ENCODE peak calls at places on chromosomes 13 and 19, in nine cellular contexts. R, S, Q, J, P, E, F, B and T are unnamed samples.

GRCh38 chr19:42555317-42555716 is 27.0 kb upstream of the CEACAM1 start:
- DNase-seq in R (no peak), S (no peak), Q (no peak), J (no peak), P (no peak), E (no peak), F (no peak), B (peak; percentile 63), T (no peak)

GRCh38 chr19:28764066-28764465 is 448.9 kb downstream of the UQCRFS1 start:
- DNase-seq in R (no peak), S (no peak), Q (no peak), J (no peak), P (no peak), E (no peak), F (no peak), B (no peak), T (no peak)

GRCh38 chr13:77113496-77113895 is 86.5 kb upstream of the FBXL3 start:
- DNase-seq in R (no peak), S (no peak), Q (no peak), J (no peak), P (no peak), E (no peak), F (no peak), B (no peak), T (no peak)

GRCh38 chr13:65028101-65028500 is 2202.0 kb downstream of the PCDH9 start:
- DNase-seq in R (no peak), S (no peak), Q (no peak), J (no peak), P (no peak), E (no peak), F (no peak), B (no peak), T (no peak)

GRCh38 chr19:53945441-53945840 is 17.3 kb upstream of the CACNG8 start:
- DNase-seq in R (no peak), S (peak; percentile 58), Q (no peak), J (peak; percentile 14), P (no peak), E (no peak), F (no peak), B (peak; percentile 61), T (peak; percentile 68)

GRCh38 chr13:94534171-94534570 is 54.7 kb upstream of the DCT start:
- DNase-seq in R (no peak), S (no peak), Q (no peak), J (no peak), P (no peak), E (no peak), F (no peak), B (no peak), T (no peak)

GRCh38 chr13:20016649-20017364 is 58.3 kb downstream of the ZMYM2 start:
- DNase-seq in R (no peak), S (no peak), Q (no peak), J (no peak), P (no peak), E (no peak), F (no peak), B (no peak), T (no peak)

GRCh38 chr13:48448963-48449614 is 36.2 kb upstream of the LPAR6 start:
- DNase-seq in R (no peak), S (no peak), Q (no peak), J (no peak), P (no peak), E (no peak), F (no peak), B (peak; percentile 81), T (no peak)

GRCh38 chr13:43760257-43760656 is 26.5 kb downstream of the ENOX1 start:
- DNase-seq in R (no peak), S (no peak), Q (no peak), J (no peak), P (no peak), E (no peak), F (no peak), B (no peak), T (no peak)

GRCh38 chr19:11560404-11560988 is 1.5 kb upstream of the ELOF1 start:
- DNase-seq in R (no peak), S (peak; percentile 65), Q (no peak), J (peak; percentile 96), P (no peak), E (peak; percentile 41), F (peak; percentile 56), B (peak; percentile 91), T (no peak)

GRCh38 chr19:42627916-42628315 is 33.2 kb upstream of the CEACAM8 start:
- DNase-seq in R (no peak), S (no peak), Q (no peak), J (no peak), P (no peak), E (no peak), F (no peak), B (no peak), T (no peak)

GRCh38 chr13:51067376-51068125 is 43.5 kb downstream of the C13orf42 start:
- DNase-seq in R (no peak), S (no peak), Q (no peak), J (no peak), P (no peak), E (no peak), F (no peak), B (no peak), T (no peak)

GRCh38 chr13:98451676-98452105 is 125.2 kb downstream of the STK24 start:
- DNase-seq in R (peak; percentile 69), S (no peak), Q (no peak), J (no peak), P (peak; percentile 40), E (no peak), F (no peak), B (no peak), T (no peak)

GRCh38 chr19:56877069-56877715 is 36.7 kb upstream of the PEG3 start:
- DNase-seq in R (no peak), S (no peak), Q (no peak), J (no peak), P (no peak), E (no peak), F (no peak), B (no peak), T (no peak)

GRCh38 chr19:1400281-1401137 is 833 bp downstream of the GAMT start:
- DNase-seq in R (no peak), S (no peak), Q (no peak), J (peak; percentile 77), P (no peak), E (peak; percentile 80), F (peak; percentile 93), B (no peak), T (no peak)

DNA sequence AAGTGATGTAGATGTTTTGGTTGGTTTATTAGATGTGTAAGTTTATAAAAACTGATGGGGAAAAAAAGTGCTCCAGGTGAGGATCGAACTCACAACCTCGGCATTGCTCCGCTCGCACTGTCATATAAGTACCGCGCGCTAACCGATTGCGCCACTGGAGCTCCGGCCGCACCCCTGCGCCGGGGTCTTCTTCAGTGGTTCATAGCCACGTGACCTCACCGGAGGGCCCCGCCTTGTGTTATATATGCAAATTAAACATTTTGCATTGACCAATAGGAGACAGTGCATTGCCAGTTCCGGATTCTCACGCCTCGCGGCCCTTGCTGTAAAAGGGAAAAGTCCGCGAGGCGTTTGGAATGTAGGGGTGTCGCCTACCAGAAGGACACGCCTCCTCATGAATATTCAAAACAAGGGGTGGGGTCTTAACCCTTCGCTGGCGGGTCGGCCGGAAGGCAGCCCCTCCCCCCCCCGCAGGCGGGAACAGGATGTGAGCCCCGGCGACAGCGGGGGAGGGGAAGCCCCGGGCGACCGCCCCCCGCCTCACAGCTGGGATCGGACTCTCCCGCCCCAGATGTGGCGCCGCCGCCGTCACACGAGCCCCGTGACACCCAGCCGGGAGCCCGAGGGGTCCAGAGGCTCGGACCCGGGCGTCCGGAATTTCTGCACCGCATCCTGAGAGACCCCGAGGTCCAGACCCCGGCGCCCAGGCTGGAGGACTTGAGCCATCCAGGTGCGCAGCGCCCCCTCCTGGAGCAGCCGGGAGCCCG is at the start of gene PLEKHG2:
- DNase-seq in R (peak; percentile 98), S (peak; percentile 100), Q (peak; percentile 92), J (peak; percentile 99), P (peak; percentile 97), E (peak; percentile 97), F (peak; percentile 99), B (peak; percentile 97), T (peak; percentile 98)
- TF ChIP-seq POLR2A in R (peak; percentile 29), S (peak; percentile 68), Q (peak; percentile 97), J (peak; percentile 81), P (peak; percentile 46), E (no peak), F (no peak), B (peak; percentile 35), T (no peak)

DNA sequence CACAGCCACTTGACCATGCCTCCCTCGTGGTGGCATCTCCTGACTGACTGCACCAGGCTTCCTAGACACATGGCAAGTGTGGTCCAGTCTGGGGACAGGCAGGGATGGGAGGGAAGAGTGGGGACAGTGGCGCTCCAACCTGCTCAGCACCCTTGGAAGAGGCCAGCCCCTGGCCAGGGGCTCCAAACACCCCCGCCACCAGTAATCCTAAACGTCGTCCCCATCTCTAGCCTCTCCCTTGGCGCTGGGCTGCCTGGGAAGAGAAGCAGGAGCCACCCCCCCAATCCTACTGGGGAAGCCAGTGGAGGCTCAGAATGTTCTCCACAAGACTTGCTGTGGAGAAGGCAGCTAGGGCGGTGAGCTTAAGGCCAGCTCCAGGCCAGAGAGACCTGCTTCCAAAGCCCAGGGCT is 2.7 kb downstream of the RPL36 start:
- DNase-seq in R (no peak), S (no peak), Q (no peak), J (peak; percentile 40), P (no peak), E (no peak), F (no peak), B (peak; percentile 43), T (no peak)
- TF ChIP-seq POLR2A in R (no peak), S (no peak), Q (no peak), J (peak; percentile 54), P (no peak), E (no peak), F (no peak), B (no peak), T (no peak)

GRCh38 chr19:2509096-2509495 is 33.2 kb downstream of the GADD45B start:
- DNase-seq in R (no peak), S (no peak), Q (no peak), J (no peak), P (no peak), E (no peak), F (no peak), B (no peak), T (no peak)

GRCh38 chr19:2511570-2511969 is 35.6 kb downstream of the GADD45B start:
- DNase-seq in R (no peak), S (no peak), Q (no peak), J (no peak), P (no peak), E (no peak), F (no peak), B (no peak), T (no peak)

GRCh38 chr19:2511991-2512390 is 36.1 kb downstream of the GADD45B start:
- DNase-seq in R (no peak), S (no peak), Q (no peak), J (no peak), P (no peak), E (no peak), F (no peak), B (no peak), T (no peak)

GRCh38 chr19:2503521-2504109 is 27.7 kb downstream of the GADD45B start:
- DNase-seq in R (no peak), S (no peak), Q (no peak), J (peak; percentile 41), P (no peak), E (no peak), F (no peak), B (peak; percentile 63), T (peak; percentile 95)

GRCh38 chr19:2507109-2507508 is 31.2 kb downstream of the GADD45B start:
- DNase-seq in R (no peak), S (no peak), Q (no peak), J (peak; percentile 45), P (no peak), E (peak; percentile 65), F (no peak), B (peak; percentile 59), T (no peak)
- TF ChIP-seq POLR2A in R (no peak), S (no peak), Q (no peak), J (no peak), P (no peak), E (no peak), F (no peak), B (no peak), T (no peak)

GRCh38 chr13:42525035-42525504 is 48.9 kb upstream of the TNFSF11 start:
- DNase-seq in R (no peak), S (no peak), Q (no peak), J (no peak), P (no peak), E (no peak), F (no peak), B (no peak), T (no peak)
- TF ChIP-seq POLR2A in R (no peak), S (no peak), Q (no peak), J (no peak), P (no peak), E (no peak), F (no peak), B (no peak), T (no peak)